ENCODE peak calls at places on chromosomes 11 and 22, in five cellular contexts. H, F, D, T and W are unnamed samples.

GRCh38 chr11:46367244-46367915 is 14.1 kb upstream of the MDK start:
- DNase-seq in H (no peak), F (peak), D (peak), T (no peak), W (no peak)

GRCh38 chr11:13040969-13041561 is 31.9 kb downstream of the RASSF10 start:
- DNase-seq in H (no peak), F (no peak), D (no peak), T (no peak), W (no peak)

GRCh38 chr11:68402355-68403031 is 58.1 kb upstream of the PPP6R3 start:
- DNase-seq in H (peak), F (no peak), D (no peak), T (no peak), W (no peak)

GRCh38 chr11:132056689-132057088 is 686.3 kb downstream of the NTM start:
- DNase-seq in H (no peak), F (no peak), D (peak), T (peak), W (peak)

GRCh38 chr11:70586261-70587094 is 188.1 kb downstream of the CTTN start:
- DNase-seq in H (no peak), F (no peak), D (no peak), T (no peak), W (no peak)

GRCh38 chr22:46830001-46830715 is 67.7 kb downstream of the TBC1D22A start:
- DNase-seq in H (no peak), F (peak), D (peak), T (peak), W (peak)

GRCh38 chr11:17389205-17389956 is 922 bp upstream of the KCNJ11 start:
- DNase-seq in H (peak), F (peak), D (peak), T (no peak), W (peak)

GRCh38 chr11:75720639-75721038 is 3.0 kb downstream of the MOGAT2 start:
- DNase-seq in H (no peak), F (no peak), D (no peak), T (no peak), W (no peak)

GRCh38 chr11:86577663-86578636 is 94.5 kb downstream of the ME3 start:
- DNase-seq in H (no peak), F (peak), D (peak), T (peak), W (peak)

GRCh38 chr22:11627436-11627797 is 3900.6 kb upstream of the OR11H1 start:
- DNase-seq in H (no peak), F (no peak), D (peak), T (no peak), W (no peak)

GRCh38 chr22:48097723-48098122 is 1335.3 kb downstream of the TBC1D22A start:
- DNase-seq in H (no peak), F (no peak), D (no peak), T (no peak), W (no peak)

GRCh38 chr11:7436657-7437056 is 48.6 kb upstream of the OLFML1 start:
- DNase-seq in H (peak), F (no peak), D (no peak), T (no peak), W (no peak)

GRCh38 chr11:2942447-2942846 is 13.2 kb upstream of the PHLDA2 start:
- DNase-seq in H (no peak), F (no peak), D (no peak), T (no peak), W (no peak)

GRCh38 chr22:50473088-50473487 is 1.7 kb downstream of the SBF1 start:
- DNase-seq in H (peak), F (no peak), D (no peak), T (no peak), W (no peak)

GRCh38 chr11:44760917-44761545 is 34.3 kb downstream of the TSPAN18 start:
- DNase-seq in H (peak), F (peak), D (peak), T (peak), W (peak)

GRCh38 chr11:6667733-6668374 is 12.2 kb upstream of the DCHS1 start:
- DNase-seq in H (peak), F (peak), D (peak), T (peak), W (no peak)

GRCh38 chr11:71971676-71972075 is 27.0 kb upstream of the IL18BP start:
- DNase-seq in H (no peak), F (no peak), D (no peak), T (no peak), W (no peak)

GRCh38 chr11:113241190-113242051 is 73.0 kb upstream of the TTC12 start:
- DNase-seq in H (no peak), F (no peak), D (peak), T (no peak), W (peak)

GRCh38 chr22:22737590-22737989 is 93.2 kb downstream of the GGTLC2 start:
- DNase-seq in H (no peak), F (no peak), D (no peak), T (no peak), W (no peak)

GRCh38 chr11:128467041-128467440 is 120.3 kb downstream of the ETS1 start:
- DNase-seq in H (no peak), F (no peak), D (no peak), T (no peak), W (no peak)

GRCh38 chr11:31199403-31199802 is 170.1 kb downstream of the DCDC1 start:
- DNase-seq in H (no peak), F (no peak), D (no peak), T (no peak), W (no peak)